ENCODE peak calls at places on chromosomes 11 and 22, in seven cellular contexts. Z is heart left ventricle, V is Peyer's patch, T is A549, L is IMR-90, X is testis, P is uterus. O is an unnamed sample.

GRCh38 chr22:19567383-19568009 is 43.3 kb upstream of the CLDN5 start:
- DNase-seq in L (no peak), X (no peak), T (no peak), V (no peak), Z (no peak), P (no peak), O (no peak)

GRCh38 chr11:69975822-69976221 is 102.3 kb upstream of the ANO1 start:
- DNase-seq in L (no peak), X (no peak), V (no peak), T (no peak), Z (peak; percentile 53), P (no peak), O (no peak)

GRCh38 chr22:22753526-22754267 is 109.3 kb downstream of the GGTLC2 start:
- DNase-seq in Z (no peak), V (peak; percentile 79), L (peak; percentile 21), X (peak; percentile 73), P (no peak), T (peak; percentile 74), O (peak; percentile 52)

GRCh38 chr11:132026746-132027145 is 656.3 kb downstream of the NTM start:
- DNase-seq in V (no peak), L (no peak), P (no peak), X (no peak), Z (no peak), T (no peak), O (no peak)

GRCh38 chr11:41659990-41660389 is 200.5 kb upstream of the LRRC4C start:
- DNase-seq in Z (no peak), P (no peak), X (no peak), L (no peak), T (no peak), V (no peak), O (no peak)

GRCh38 chr11:120746395-120746794 is 234.8 kb downstream of the GRIK4 start:
- DNase-seq in T (no peak), X (no peak), P (no peak), V (no peak), L (no peak), Z (no peak), O (no peak)

GRCh38 chr22:20519558-20519957 is 12.1 kb downstream of the MED15 start:
- DNase-seq in T (no peak), L (no peak), V (no peak), Z (no peak), X (no peak), P (no peak), O (no peak)

GRCh38 chr11:68066742-68067141 is 27.9 kb downstream of the TCIRG1 start:
- DNase-seq in Z (no peak), P (no peak), T (no peak), X (peak; percentile 8), L (no peak), V (no peak), O (no peak)

GRCh38 chr22:27835446-27835845 is 33.9 kb upstream of the MN1 start:
- DNase-seq in L (peak; percentile 41), T (no peak), P (no peak), Z (no peak), X (no peak), V (no peak), O (no peak)

GRCh38 chr11:123194308-123195181 is 503 bp downstream of the CLMP start:
- DNase-seq in T (peak; percentile 39), P (peak; percentile 54), Z (no peak), X (no peak), V (peak; percentile 58), L (peak; percentile 48), O (peak; percentile 54)

GRCh38 chr11:72742522-72743320 is 9.5 kb downstream of the ARAP1 start:
- DNase-seq in P (no peak), L (no peak), V (no peak), T (no peak), Z (peak; percentile 26), X (no peak), O (no peak)

GRCh38 chr11:72740562-72741428 is 11.4 kb downstream of the ARAP1 start:
- DNase-seq in T (no peak), Z (peak; percentile 44), V (no peak), P (no peak), X (no peak), L (no peak), O (no peak)

GRCh38 chr11:72741849-72742521 is 10.2 kb downstream of the ARAP1 start:
- DNase-seq in T (no peak), X (no peak), V (no peak), L (peak; percentile 29), P (no peak), Z (peak; percentile 61), O (no peak)

GRCh38 chr11:72740060-72740424 is 12.2 kb downstream of the ARAP1 start:
- DNase-seq in T (no peak), L (no peak), X (no peak), Z (peak; percentile 14), P (no peak), V (no peak), O (no peak)

DNA sequence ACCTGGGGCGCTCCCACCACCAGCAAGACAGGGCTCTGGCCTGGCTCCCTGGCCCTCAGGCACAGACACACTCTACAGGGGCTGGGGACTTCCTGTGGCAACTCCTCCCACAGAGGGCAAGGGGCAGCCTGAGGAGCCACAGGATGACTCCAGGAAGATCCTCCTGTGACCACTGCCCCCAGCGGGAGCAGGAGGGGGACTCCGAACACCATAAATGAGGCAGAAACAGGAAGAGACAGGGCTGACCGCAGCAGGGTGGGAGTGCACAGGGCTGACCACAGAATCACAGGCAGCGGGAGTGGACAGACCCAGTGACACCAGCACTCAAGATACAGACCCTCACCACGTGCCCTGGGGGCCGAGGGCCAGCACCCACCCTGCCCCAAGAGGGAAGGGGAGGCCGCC is 10.8 kb downstream of the ARAP1 start:
- DNase-seq in L (no peak), X (peak; percentile 34), V (no peak), Z (peak; percentile 73), P (no peak), T (no peak), O (no peak)
- H3K4me1 ChIP-seq in L (peaks cover 29% of the 10 kb centered on the region), X (no peaks in the 10 kb centered on the region), V (peaks cover 57% of the 10 kb centered on the region), Z (peaks cover 32% of the 10 kb centered on the region), P (no peaks in the 10 kb centered on the region), T (peaks cover 35% of the 10 kb centered on the region), O (peaks cover 70% of the 10 kb centered on the region)

GRCh38 chr22:41899992-41900651 is 14.8 kb downstream of the SHISA8 start:
- DNase-seq in Z (no peak), T (no peak), X (no peak), P (no peak), V (no peak), L (no peak), O (no peak)
- TF ChIP-seq POLR2A in Z (no peak), T (no peak), X (no peak), P (no peak), V (no peak), L (no peak), O (no peak)

GRCh38 chr22:45006101-45006872 is 3.5 kb downstream of the PHF21B start:
- DNase-seq in L (no peak), P (no peak), V (no peak), X (peak; percentile 63), Z (no peak), T (no peak), O (peak; percentile 33)
- H3K4me3 ChIP-seq in L (no peak overlapping the region), P (peak overlapping the region; percentile 59), V (peak overlapping the region; percentile 25), X (peak overlapping the region; percentile 69), Z (peak overlapping the region; percentile 42), T (no peak overlapping the region), O (peak overlapping the region; percentile 59)

DNA sequence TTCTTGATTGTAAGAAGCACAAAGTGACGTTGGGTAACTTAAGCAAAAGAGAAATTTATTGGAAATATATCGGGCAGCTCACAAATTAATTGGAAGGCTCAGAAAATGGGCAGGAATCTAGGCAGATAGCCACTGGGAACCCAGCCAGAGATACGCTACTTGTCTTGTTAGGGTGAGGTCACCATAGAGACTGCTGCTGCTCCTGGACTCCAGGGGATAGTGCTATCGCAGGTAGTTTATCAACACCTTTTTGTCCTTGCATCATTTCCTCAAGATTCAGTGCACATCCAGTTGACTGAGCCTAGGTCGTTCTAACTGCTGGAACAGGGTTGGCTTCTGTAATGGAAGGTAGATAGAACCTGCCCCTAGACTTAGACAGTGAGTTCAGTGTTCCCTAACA is 19.6 kb downstream of the AMOTL1 start:
- DNase-seq in T (no peak), Z (no peak), L (no peak), X (peak; percentile 35), P (no peak), V (no peak), O (peak; percentile 52)
- H3K4me1 ChIP-seq in T (peaks cover 8% of the 10 kb centered on the region), Z (peaks cover 80% of the 10 kb centered on the region), L (peaks cover 34% of the 10 kb centered on the region), X (peaks cover 8% of the 10 kb centered on the region), P (no peaks in the 10 kb centered on the region), V (no peaks in the 10 kb centered on the region), O (peaks cover 46% of the 10 kb centered on the region)